ENCODE peak calls at places on chromosomes 13 and 19, in seven cellular contexts. One of them, this sample, is unnamed.

GRCh38 chr13:111858571-111858970 is 208.4 kb upstream of the SOX1 start:
- DNase-seq in neuronal stem cell: no peak
- DNase-seq in trophoblast cell: no peak
- DNase-seq in mesenchymal stem cell: no peak
- DNase-seq in H9: no peak
- DNase-seq in H1: no peak
- DNase-seq in IMR-90: no peak
- DNase-seq in this sample: no peak

GRCh38 chr13:99422556-99423220 is 78.6 kb upstream of the TM9SF2 start:
- DNase-seq in H9: no peak
- DNase-seq in neuronal stem cell: no peak
- DNase-seq in IMR-90: no peak
- DNase-seq in trophoblast cell: no peak
- DNase-seq in H1: no peak
- DNase-seq in mesenchymal stem cell: no peak
- DNase-seq in this sample: no peak

GRCh38 chr13:32409561-32410440 is 18.1 kb downstream of the N4BP2L1 start:
- DNase-seq in H9: peak
- DNase-seq in IMR-90: peak
- DNase-seq in H1: no peak
- DNase-seq in mesenchymal stem cell: peak
- DNase-seq in neuronal stem cell: no peak
- DNase-seq in trophoblast cell: peak
- DNase-seq in this sample: peak

GRCh38 chr19:50365434-50366306 is at the start of gene NAPSA:
- DNase-seq in trophoblast cell: no peak
- DNase-seq in neuronal stem cell: no peak
- DNase-seq in mesenchymal stem cell: no peak
- DNase-seq in IMR-90: no peak
- DNase-seq in H1: no peak
- DNase-seq in H9: no peak
- DNase-seq in this sample: no peak

GRCh38 chr19:50981587-50982146 is 2.0 kb downstream of the KLK7 start:
- DNase-seq in mesenchymal stem cell: no peak
- DNase-seq in IMR-90: no peak
- DNase-seq in H9: no peak
- DNase-seq in neuronal stem cell: no peak
- DNase-seq in trophoblast cell: no peak
- DNase-seq in H1: no peak
- DNase-seq in this sample: no peak

GRCh38 chr13:74092711-74093110 is 41.5 kb downstream of the KLF12 start:
- DNase-seq in mesenchymal stem cell: no peak
- DNase-seq in H9: no peak
- DNase-seq in neuronal stem cell: no peak
- DNase-seq in IMR-90: no peak
- DNase-seq in trophoblast cell: no peak
- DNase-seq in H1: no peak
- DNase-seq in this sample: no peak

GRCh38 chr13:114126789-114127472 is 5.5 kb downstream of the RASA3 start:
- DNase-seq in IMR-90: no peak
- DNase-seq in H1: no peak
- DNase-seq in mesenchymal stem cell: no peak
- DNase-seq in neuronal stem cell: no peak
- DNase-seq in trophoblast cell: no peak
- DNase-seq in H9: no peak
- DNase-seq in this sample: no peak

GRCh38 chr19:28039677-28040381 is 1173.1 kb downstream of the UQCRFS1 start:
- DNase-seq in mesenchymal stem cell: no peak
- DNase-seq in H9: no peak
- DNase-seq in H1: no peak
- DNase-seq in trophoblast cell: no peak
- DNase-seq in IMR-90: no peak
- DNase-seq in neuronal stem cell: no peak
- DNase-seq in this sample: no peak

DNA sequence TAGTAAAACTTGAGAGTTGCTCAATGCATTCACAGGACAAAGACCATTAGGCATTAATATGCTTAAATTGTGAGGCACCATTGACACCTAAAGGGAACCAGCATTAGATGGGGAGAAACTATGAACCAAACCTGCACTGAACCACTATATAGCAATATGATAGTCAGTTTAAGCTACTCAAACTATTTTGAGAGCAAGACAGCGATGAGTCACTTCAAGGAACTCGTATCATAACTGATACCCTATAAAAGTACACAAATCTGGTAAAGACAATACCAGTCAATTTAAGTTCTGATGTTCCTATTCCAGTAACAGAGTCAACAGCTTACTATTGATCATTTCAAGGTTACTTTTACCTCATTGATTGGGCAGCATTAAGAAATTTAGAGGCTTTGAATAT is 151.3 kb upstream of the ATXN8OS start:
- DNase-seq in IMR-90: no peak
- DNase-seq in mesenchymal stem cell: no peak
- DNase-seq in H9: no peak
- DNase-seq in neuronal stem cell: no peak
- DNase-seq in trophoblast cell: no peak
- DNase-seq in H1: no peak
- DNase-seq in this sample: no peak
- H3K23ac ChIP-seq in IMR-90: no peak
- H3K23ac ChIP-seq in mesenchymal stem cell: no peak
- H3K23ac ChIP-seq in H9: no peak
- H3K23ac ChIP-seq in neuronal stem cell: no peak
- H3K23ac ChIP-seq in trophoblast cell: no peak
- H3K23ac ChIP-seq in H1: no peak
- H3K23ac ChIP-seq in this sample: no peak

GRCh38 chr13:104823071-104823470 is 1712.4 kb downstream of the EFNB2 start:
- DNase-seq in mesenchymal stem cell: no peak
- DNase-seq in neuronal stem cell: no peak
- DNase-seq in IMR-90: no peak
- DNase-seq in H9: no peak
- DNase-seq in trophoblast cell: no peak
- DNase-seq in H1: no peak
- DNase-seq in this sample: no peak
- H3K23ac ChIP-seq in mesenchymal stem cell: no peak
- H3K23ac ChIP-seq in neuronal stem cell: no peak
- H3K23ac ChIP-seq in IMR-90: no peak
- H3K23ac ChIP-seq in H9: no peak
- H3K23ac ChIP-seq in trophoblast cell: no peak
- H3K23ac ChIP-seq in H1: no peak
- H3K23ac ChIP-seq in this sample: no peak

GRCh38 chr19:17114414-17114831 is 38.8 kb downstream of the MYO9B start:
- DNase-seq in trophoblast cell: no peak
- DNase-seq in neuronal stem cell: no peak
- DNase-seq in IMR-90: peak
- DNase-seq in H9: peak
- DNase-seq in H1: no peak
- DNase-seq in mesenchymal stem cell: no peak
- DNase-seq in this sample: peak

GRCh38 chr19:17112700-17113099 is 37.1 kb downstream of the MYO9B start:
- DNase-seq in IMR-90: no peak
- DNase-seq in H9: no peak
- DNase-seq in H1: no peak
- DNase-seq in neuronal stem cell: no peak
- DNase-seq in trophoblast cell: no peak
- DNase-seq in mesenchymal stem cell: no peak
- DNase-seq in this sample: no peak

GRCh38 chr19:17111766-17112165 is 36.2 kb downstream of the MYO9B start:
- DNase-seq in trophoblast cell: no peak
- DNase-seq in IMR-90: no peak
- DNase-seq in H9: no peak
- DNase-seq in neuronal stem cell: no peak
- DNase-seq in H1: no peak
- DNase-seq in mesenchymal stem cell: no peak
- DNase-seq in this sample: no peak

GRCh38 chr19:17112271-17112670 is 36.7 kb downstream of the MYO9B start:
- DNase-seq in H9: no peak
- DNase-seq in trophoblast cell: no peak
- DNase-seq in IMR-90: no peak
- DNase-seq in mesenchymal stem cell: no peak
- DNase-seq in H1: no peak
- DNase-seq in neuronal stem cell: no peak
- DNase-seq in this sample: no peak

DNA sequence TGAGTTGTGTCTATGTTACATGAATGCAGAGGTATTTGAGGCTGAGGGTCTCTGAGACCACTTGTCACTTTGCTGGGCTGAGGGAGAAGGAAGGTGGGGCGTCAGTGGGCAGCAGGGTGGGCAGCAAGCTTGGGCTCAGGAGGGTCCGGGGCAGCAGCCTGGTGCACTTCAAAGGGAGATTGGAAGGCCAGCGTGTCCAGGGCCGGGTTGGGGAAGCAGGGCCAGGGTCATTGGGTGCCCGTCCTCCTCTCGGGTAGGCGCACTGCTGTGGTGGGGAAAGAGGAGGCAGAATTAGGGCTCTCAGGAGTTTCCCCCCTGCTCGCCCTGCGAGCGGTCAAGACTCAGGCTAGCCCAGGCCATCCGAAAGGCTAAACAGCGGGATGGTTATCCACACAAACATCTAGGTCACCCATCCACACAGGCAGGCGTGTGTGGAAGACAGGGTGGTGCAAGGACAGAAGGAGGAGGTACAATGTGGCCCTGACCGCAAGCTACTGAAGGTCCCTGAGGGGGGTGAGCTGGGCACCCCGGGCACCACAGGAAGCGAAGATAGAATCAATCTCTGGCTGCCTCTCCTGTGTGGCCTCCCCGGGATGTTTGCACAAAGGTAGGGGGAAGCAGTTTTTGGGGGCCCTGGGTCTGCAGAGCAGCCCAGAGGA is 37.7 kb downstream of the MYO9B start:
- DNase-seq in IMR-90: no peak
- DNase-seq in trophoblast cell: no peak
- DNase-seq in neuronal stem cell: no peak
- DNase-seq in mesenchymal stem cell: no peak
- DNase-seq in H1: no peak
- DNase-seq in H9: no peak
- DNase-seq in this sample: no peak
- H3K23ac ChIP-seq in IMR-90: peak
- H3K23ac ChIP-seq in trophoblast cell: no peak
- H3K23ac ChIP-seq in neuronal stem cell: no peak
- H3K23ac ChIP-seq in mesenchymal stem cell: no peak
- H3K23ac ChIP-seq in H1: no peak
- H3K23ac ChIP-seq in H9: no peak
- H3K23ac ChIP-seq in this sample: no peak

DNA sequence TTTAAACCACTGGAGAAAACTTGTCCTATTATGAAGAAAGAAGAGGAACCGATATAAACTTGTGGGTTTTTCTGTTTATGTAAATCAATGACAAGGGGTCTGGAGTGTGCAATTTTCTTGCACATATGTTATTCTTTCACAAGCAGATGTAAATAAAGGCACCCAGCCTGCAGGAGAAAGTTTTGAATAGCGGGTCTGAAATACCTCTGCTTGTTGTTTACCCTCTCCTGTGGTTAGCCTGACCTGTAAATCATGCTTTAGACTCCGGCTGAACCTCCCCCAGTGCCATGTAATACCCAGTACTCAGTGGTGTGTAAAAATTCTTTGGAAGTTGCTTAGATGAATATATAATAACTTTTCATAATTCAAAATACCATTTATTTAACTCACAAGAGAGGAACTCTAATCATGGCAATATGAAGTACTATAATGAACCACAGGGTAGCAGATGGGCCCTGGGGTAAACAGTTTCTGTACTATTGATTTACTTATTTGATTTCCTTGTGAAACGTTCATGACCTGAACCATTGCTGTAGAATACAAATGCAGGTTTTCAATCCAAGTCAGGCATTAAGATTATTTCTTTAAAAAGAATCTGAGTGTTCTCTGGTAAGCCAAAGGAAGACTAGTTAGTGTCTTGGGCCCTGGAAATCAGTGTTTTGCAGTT is 245.1 kb downstream of the LMO7 start:
- DNase-seq in IMR-90: peak
- DNase-seq in neuronal stem cell: no peak
- DNase-seq in mesenchymal stem cell: peak
- DNase-seq in H1: no peak
- DNase-seq in trophoblast cell: no peak
- DNase-seq in H9: no peak
- DNase-seq in this sample: no peak
- H3K23ac ChIP-seq in IMR-90: no peak
- H3K23ac ChIP-seq in neuronal stem cell: no peak
- H3K23ac ChIP-seq in mesenchymal stem cell: no peak
- H3K23ac ChIP-seq in H1: no peak
- H3K23ac ChIP-seq in trophoblast cell: no peak
- H3K23ac ChIP-seq in H9: no peak
- H3K23ac ChIP-seq in this sample: no peak

DNA sequence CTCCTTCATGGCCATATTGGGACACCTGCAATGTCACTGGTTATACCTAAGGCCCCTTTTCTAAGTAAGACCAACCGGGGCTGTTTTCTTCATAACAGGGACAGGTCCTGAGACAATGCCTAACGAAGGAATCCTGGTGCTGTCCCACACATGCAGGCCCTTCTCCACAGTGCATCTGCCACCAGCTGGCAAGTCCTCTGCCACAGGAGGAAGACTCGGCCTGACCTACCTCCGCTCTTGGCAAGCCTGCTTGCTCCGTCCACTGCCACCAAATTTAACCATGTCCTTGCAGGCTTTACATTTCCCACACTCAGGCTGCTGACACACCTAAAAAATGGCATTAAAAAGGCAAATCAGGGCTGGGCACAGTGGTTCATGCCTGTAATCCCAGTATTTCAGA is 31.8 kb upstream of the EIF3G start:
- DNase-seq in H1: no peak
- DNase-seq in H9: no peak
- DNase-seq in trophoblast cell: no peak
- DNase-seq in mesenchymal stem cell: no peak
- DNase-seq in IMR-90: no peak
- DNase-seq in neuronal stem cell: no peak
- DNase-seq in this sample: no peak
- H3K23ac ChIP-seq in H1: no peak
- H3K23ac ChIP-seq in H9: no peak
- H3K23ac ChIP-seq in trophoblast cell: no peak
- H3K23ac ChIP-seq in mesenchymal stem cell: no peak
- H3K23ac ChIP-seq in IMR-90: no peak
- H3K23ac ChIP-seq in neuronal stem cell: no peak
- H3K23ac ChIP-seq in this sample: no peak

DNA sequence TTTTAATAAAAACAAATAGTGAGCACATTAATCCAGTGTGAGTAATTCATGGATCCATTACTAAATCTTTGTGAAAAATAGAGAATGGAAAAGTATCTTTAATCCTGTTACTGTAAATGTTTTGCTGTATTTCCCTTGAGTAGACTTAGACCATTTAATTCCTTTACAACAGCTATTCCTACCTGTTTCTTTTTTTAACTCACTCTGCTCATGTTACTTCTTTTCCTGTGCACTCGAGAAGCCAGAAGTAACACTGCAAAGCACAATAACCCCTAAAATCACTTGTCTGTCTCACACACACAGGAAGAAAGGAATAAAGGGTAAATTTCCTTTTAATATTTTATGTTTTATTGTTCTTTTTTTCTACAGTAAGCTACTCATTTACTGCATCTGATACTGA is 244.3 kb downstream of the SHISA2 start:
- DNase-seq in neuronal stem cell: no peak
- DNase-seq in H9: no peak
- DNase-seq in mesenchymal stem cell: no peak
- DNase-seq in IMR-90: no peak
- DNase-seq in trophoblast cell: no peak
- DNase-seq in H1: no peak
- DNase-seq in this sample: no peak
- H3K23ac ChIP-seq in neuronal stem cell: no peak
- H3K23ac ChIP-seq in H9: no peak
- H3K23ac ChIP-seq in mesenchymal stem cell: no peak
- H3K23ac ChIP-seq in IMR-90: no peak
- H3K23ac ChIP-seq in trophoblast cell: no peak
- H3K23ac ChIP-seq in H1: no peak
- H3K23ac ChIP-seq in this sample: no peak

This sample was measured in mesendoderm.